ENCODE peak calls at places on chromosomes 11 and 22, in eight cellular contexts. W is NAMALWA; M is psoas muscle; K is T-cell; G is PC-9; R is stimulated activated effector memory CD8-positive, alpha-beta T cell treated with anti-CD3 and anti-CD28 coated beads, Interleukin-12 subunit alpha, Interleukin-12 subunit beta, amount 100 ng/mL, for 72 hours; V is fibroblast of the conjunctiva; D is AG20443. J is an unnamed sample.

GRCh38 chr11:31450841-31451240 is 58.6 kb downstream of the IMMP1L start:
- DNase-seq in K (no peak), M (no peak), V (no peak), R (no peak), W (no peak), G (no peak), D (no peak), J (no peak)

GRCh38 chr11:67504950-67505561 is at the start of gene PITPNM1:
- DNase-seq in D (peak; percentile 72), V (peak; percentile 14), G (no peak), W (peak; percentile 71), M (peak; percentile 79), K (peak; percentile 60), R (peak; percentile 80), J (peak; percentile 85)

GRCh38 chr11:68994161-68994890 is 13.5 kb upstream of the MRGPRD start:
- DNase-seq in M (no peak), W (no peak), D (no peak), V (no peak), G (no peak), K (peak; percentile 17), R (no peak), J (no peak)

GRCh38 chr22:33163815-33164214 is 105.6 kb upstream of the SYN3 start:
- DNase-seq in W (no peak), R (no peak), K (no peak), M (no peak), D (no peak), G (no peak), V (no peak), J (no peak)

GRCh38 chr11:28835790-28836189 is 727.6 kb downstream of the METTL15 start:
- DNase-seq in M (no peak), R (no peak), D (no peak), V (no peak), G (no peak), W (no peak), K (no peak), J (no peak)

GRCh38 chr22:40486962-40487602 is 116.7 kb downstream of the SGSM3 start:
- DNase-seq in K (no peak), M (no peak), R (no peak), W (no peak), D (no peak), G (no peak), V (no peak), J (no peak)

GRCh38 chr22:48382197-48382596 is 1445.5 kb downstream of the BRD1 start:
- DNase-seq in G (no peak), W (no peak), R (no peak), V (no peak), M (no peak), K (no peak), D (no peak), J (no peak)

GRCh38 chr11:48116843-48117242 is 99.8 kb upstream of the OR4B1 start:
- DNase-seq in R (no peak), W (peak; percentile 52), V (no peak), G (no peak), M (no peak), K (no peak), D (no peak), J (peak; percentile 7)

GRCh38 chr11:121807051-121807450 is 309.0 kb downstream of the BLID start:
- DNase-seq in D (no peak), K (no peak), V (no peak), W (no peak), M (no peak), R (no peak), G (no peak), J (no peak)

GRCh38 chr11:12079726-12080556 is 30.4 kb upstream of the MICAL2 start:
- DNase-seq in R (no peak), G (peak; percentile 92), D (peak; percentile 84), M (peak; percentile 60), V (peak; percentile 77), W (no peak), K (no peak), J (no peak)

GRCh38 chr11:123194308-123195181 is 503 bp downstream of the CLMP start:
- DNase-seq in K (no peak), V (no peak), W (no peak), M (peak; percentile 28), D (peak; percentile 47), G (no peak), R (no peak), J (no peak)

GRCh38 chr11:46210133-46210636 is 67.3 kb upstream of the CREB3L1 start:
- DNase-seq in M (no peak), G (peak; percentile 82), V (peak; percentile 31), K (no peak), W (peak; percentile 13), D (peak; percentile 90), R (no peak), J (peak; percentile 42)

GRCh38 chr11:85076535-85077330 is 550.4 kb downstream of the DLG2 start:
- DNase-seq in V (no peak), G (no peak), W (no peak), D (peak; percentile 38), R (no peak), M (no peak), K (no peak), J (peak; percentile 49)

GRCh38 chr22:38243007-38243775 is 29.6 kb downstream of the TMEM184B start:
- DNase-seq in V (peak; percentile 73), R (no peak), K (no peak), W (no peak), G (no peak), D (no peak), M (no peak), J (no peak)

GRCh38 chr11:10305262-10305963 is 540 bp downstream of the ADM start:
- DNase-seq in R (no peak), W (no peak), V (no peak), K (no peak), M (peak; percentile 32), D (peak; percentile 26), G (no peak), J (peak; percentile 47)

GRCh38 chr11:251550-251949 is 14.8 kb downstream of the PSMD13 start:
- DNase-seq in K (no peak), D (no peak), M (no peak), W (peak; percentile 31), R (no peak), G (no peak), V (no peak), J (no peak)

GRCh38 chr22:20629401-20629800 is 122.0 kb downstream of the MED15 start:
- DNase-seq in W (no peak), M (no peak), K (no peak), G (no peak), R (no peak), D (no peak), V (no peak), J (no peak)

GRCh38 chr11:72975778-72976520 is 161.7 kb downstream of the ATG16L2 start:
- DNase-seq in G (peak; percentile 78), V (peak; percentile 85), W (no peak), K (no peak), M (no peak), R (no peak), D (peak; percentile 56), J (no peak)

GRCh38 chr11:72738199-72739141 is 13.7 kb downstream of the ARAP1 start:
- DNase-seq in R (no peak), G (peak; percentile 54), K (no peak), M (peak; percentile 52), V (peak; percentile 49), D (peak; percentile 89), W (peak; percentile 88), J (no peak)

GRCh38 chr11:69215784-69216415 is 60.2 kb downstream of the SMIM38 start:
- DNase-seq in W (no peak), V (no peak), M (no peak), G (peak; percentile 64), D (peak; percentile 85), K (peak; percentile 8), R (no peak), J (no peak)

GRCh38 chr22:36471341-36471821 is 10.1 kb downstream of the TXN2 start:
- DNase-seq in G (peak; percentile 67), K (no peak), M (no peak), W (no peak), D (peak; percentile 45), V (no peak), R (no peak), J (no peak)

GRCh38 chr22:44085743-44086741 is 61.9 kb downstream of the PARVB start:
- DNase-seq in W (peak; percentile 76), R (no peak), M (peak; percentile 75), G (peak; percentile 55), D (peak; percentile 69), K (no peak), V (peak; percentile 36), J (peak; percentile 65)

GRCh38 chr22:37314315-37315046 is 32.2 kb downstream of the CYTH4 start:
- DNase-seq in V (no peak), K (peak; percentile 66), D (no peak), W (no peak), G (no peak), R (no peak), M (no peak), J (no peak)

GRCh38 chr22:18976197-18976751 is 40.2 kb upstream of the PRODH start:
- DNase-seq in M (no peak), K (no peak), W (no peak), R (no peak), D (no peak), G (no peak), V (no peak), J (no peak)

GRCh38 chr11:19989191-19989590 is 171.1 kb downstream of the DBX1 start:
- DNase-seq in D (no peak), M (no peak), K (no peak), W (no peak), V (no peak), G (no peak), R (no peak), J (no peak)

GRCh38 chr22:19291580-19292261 is at the start of gene CLTCL1:
- DNase-seq in G (no peak), V (peak; percentile 49), D (peak; percentile 100), R (peak; percentile 66), M (peak; percentile 88), W (peak; percentile 66), K (peak; percentile 43), J (peak; percentile 30)

GRCh38 chr11:31913985-31914384 is 102.9 kb upstream of the PAX6 start:
- DNase-seq in D (no peak), W (peak; percentile 4), G (no peak), V (no peak), K (no peak), R (no peak), M (no peak), J (no peak)

GRCh38 chr11:37712246-37712645 is 1114.2 kb upstream of the RAG2 start:
- DNase-seq in V (no peak), G (no peak), R (no peak), D (no peak), M (no peak), K (no peak), W (peak; percentile 20), J (no peak)

GRCh38 chr11:96317985-96318384 is 25.0 kb downstream of the MAML2 start:
- DNase-seq in V (no peak), D (no peak), M (no peak), W (no peak), G (no peak), R (no peak), K (no peak), J (no peak)

GRCh38 chr22:20021196-20022181 is 579 bp downstream of the TANGO2 start:
- DNase-seq in W (no peak), K (no peak), V (no peak), R (no peak), D (peak; percentile 77), M (peak; percentile 72), G (peak; percentile 69), J (no peak)

J was measured in RPMI8226.